ENCODE peak calls at places on chromosomes 1 and 21, in seven cellular contexts. P is stimulated activated CD8-positive, alpha-beta memory T cell treated with anti-CD3 and anti-CD28 coated beads, Interleukin-4, amount 100 ng/mL, for 1 hour; B is T-helper 17 cell; C is foreskin keratinocyte; N is NCI-H1694 treated with DMSO at 0.1 percent for 48 hours; T is NCI-H2029; J is ureter. R is an unnamed sample.
A peak's percentile ranks its signal among the peaks of the same experiment; 100 is the strongest.

GRCh38 chr1:108897865-108898720 is 21.3 kb downstream of the GPSM2 start:
- DNase-seq in P (no peak), N (peak; percentile 72), T (peak; percentile 20), C (peak; percentile 42), J (no peak), B (no peak), R (no peak)

GRCh38 chr1:22285545-22286396 is 142.9 kb upstream of the WNT4 start:
- DNase-seq in T (no peak), J (peak; percentile 38), N (no peak), P (no peak), C (no peak), B (no peak), R (no peak)

GRCh38 chr1:63304410-63304809 is 18.0 kb upstream of the FOXD3 start:
- DNase-seq in J (no peak), N (no peak), T (no peak), B (no peak), C (no peak), P (no peak), R (no peak)

GRCh38 chr1:58884706-58885661 is 101.1 kb upstream of the JUN start:
- DNase-seq in B (no peak), T (peak; percentile 99), C (no peak), N (no peak), J (no peak), P (no peak), R (no peak)

GRCh38 chr1:10514490-10515235 is 39.9 kb downstream of the PEX14 start:
- DNase-seq in B (no peak), N (peak; percentile 47), C (no peak), J (no peak), P (no peak), T (peak; percentile 49), R (no peak)

GRCh38 chr1:17520041-17520440 is 19.5 kb upstream of the ARHGEF10L start:
- DNase-seq in T (no peak), B (no peak), P (no peak), C (peak; percentile 82), J (peak; percentile 86), N (no peak), R (no peak)

GRCh38 chr1:221576268-221576667 is 165.6 kb downstream of the DUSP10 start:
- DNase-seq in C (no peak), P (no peak), J (no peak), B (no peak), T (peak; percentile 9), N (no peak), R (no peak)

GRCh38 chr1:7299329-7299799 is 471.7 kb upstream of the VAMP3 start:
- DNase-seq in B (no peak), P (no peak), J (peak; percentile 49), N (no peak), T (no peak), C (peak; percentile 68), R (peak; percentile 46)

GRCh38 chr1:226602186-226603029 is 53.8 kb downstream of the STUM start:
- DNase-seq in P (no peak), J (no peak), C (peak; percentile 85), B (no peak), N (no peak), T (no peak), R (no peak)

GRCh38 chr1:95197616-95198252 is 36.3 kb upstream of the RWDD3 start:
- DNase-seq in J (no peak), N (peak; percentile 36), B (no peak), P (no peak), C (peak; percentile 84), T (peak; percentile 52), R (no peak)

GRCh38 chr1:203406446-203407045 is 55.6 kb upstream of the FMOD start:
- DNase-seq in C (no peak), P (no peak), B (no peak), T (no peak), N (no peak), J (peak; percentile 73), R (no peak)

GRCh38 chr1:235100124-235100801 is 28.4 kb downstream of the TOMM20 start:
- DNase-seq in J (peak; percentile 40), T (no peak), C (no peak), P (no peak), N (no peak), B (no peak), R (no peak)

GRCh38 chr1:1883092-1883858 is 7.6 kb downstream of the GNB1 start:
- DNase-seq in J (no peak), P (no peak), B (no peak), C (no peak), T (no peak), N (no peak), R (no peak)

GRCh38 chr1:159914252-159915018 is 10.9 kb downstream of the TAGLN2 start:
- DNase-seq in P (no peak), N (no peak), T (peak; percentile 83), B (no peak), C (no peak), J (no peak), R (no peak)

GRCh38 chr1:20199410-20199809 is 13.1 kb upstream of the PLA2G2C start:
- DNase-seq in J (no peak), N (no peak), T (no peak), C (no peak), P (no peak), B (no peak), R (no peak)

GRCh38 chr1:196410768-196411167 is 197.5 kb downstream of the KCNT2 start:
- DNase-seq in P (no peak), B (no peak), N (no peak), J (no peak), T (no peak), C (no peak), R (no peak)

GRCh38 chr1:218224101-218224500 is 61.0 kb upstream of the RRP15 start:
- DNase-seq in C (no peak), P (no peak), B (no peak), N (no peak), T (no peak), J (no peak), R (no peak)

GRCh38 chr1:209190591-209191241 is 392.8 kb upstream of the CAMK1G start:
- DNase-seq in P (no peak), N (peak; percentile 72), T (peak; percentile 16), J (no peak), C (peak; percentile 24), B (no peak), R (no peak)

GRCh38 chr1:41072051-41072450 is 50.5 kb upstream of the SLFNL1 start:
- DNase-seq in N (peak; percentile 30), P (no peak), J (no peak), B (no peak), C (peak; percentile 22), T (no peak), R (no peak)

GRCh38 chr21:16674949-16675348 is 837.9 kb upstream of the CXADR start:
- DNase-seq in T (no peak), C (no peak), P (no peak), N (no peak), B (no peak), J (no peak), R (no peak)

GRCh38 chr1:93177991-93178390 is 2.2 kb downstream of the TMED5 start:
- DNase-seq in P (no peak), C (no peak), T (no peak), J (no peak), N (no peak), B (no peak), R (no peak)

GRCh38 chr1:98393719-98394118 is 267.8 kb upstream of the SNX7 start:
- DNase-seq in P (no peak), C (no peak), T (no peak), B (no peak), J (no peak), N (no peak), R (no peak)

GRCh38 chr1:50163674-50164073 is 55.0 kb downstream of the ELAVL4 start:
- DNase-seq in P (no peak), B (no peak), C (no peak), T (no peak), J (no peak), N (no peak), R (no peak)

GRCh38 chr1:71638081-71638766 is 557.4 kb upstream of the ZRANB2 start:
- DNase-seq in P (no peak), C (peak; percentile 60), N (no peak), T (no peak), J (no peak), B (no peak), R (no peak)

GRCh38 chr1:165635823-165636222 is 4.8 kb downstream of the MGST3 start:
- DNase-seq in C (no peak), J (no peak), P (no peak), N (no peak), B (no peak), T (no peak), R (no peak)

GRCh38 chr1:77406661-77407060 is 124.8 kb downstream of the AK5 start:
- DNase-seq in N (no peak), B (no peak), P (no peak), J (no peak), C (no peak), T (no peak), R (no peak)